ENCODE peak calls at places on chromosomes 13 and 19, in six cellular contexts. One of them, this sample, is unnamed.

GRCh38 chr19:40805258-40805868 is 6.4 kb downstream of the EGLN2 start:
- DNase-seq in activated CD4-positive, alpha-beta T cell treated with anti-CD3 and anti-CD28 coated beads, Interleukin-2, amount 50 U/mL, for 24 hours: no peak
- DNase-seq in DMS153: no peak
- DNase-seq in activated T-helper 1 cell treated with anti-CD3 and anti-CD28 coated beads, Interleukin-2, amount 50 U/mL, for 16 hours: no peak
- DNase-seq in T-helper 2 cell: no peak
- DNase-seq in stimulated activated CD4-positive, alpha-beta T cell treated with anti-CD3 and anti-CD28 coated beads, Interleukin-1b, Interleukin-23, amount 100 ng/mL, for 24 hours: no peak
- DNase-seq in this sample: no peak

GRCh38 chr13:86282450-86282849 is 483.2 kb upstream of the SLITRK6 start:
- DNase-seq in stimulated activated CD4-positive, alpha-beta T cell treated with anti-CD3 and anti-CD28 coated beads, Interleukin-1b, Interleukin-23, amount 100 ng/mL, for 24 hours: no peak
- DNase-seq in DMS153: no peak
- DNase-seq in T-helper 2 cell: no peak
- DNase-seq in activated CD4-positive, alpha-beta T cell treated with anti-CD3 and anti-CD28 coated beads, Interleukin-2, amount 50 U/mL, for 24 hours: no peak
- DNase-seq in activated T-helper 1 cell treated with anti-CD3 and anti-CD28 coated beads, Interleukin-2, amount 50 U/mL, for 16 hours: no peak
- DNase-seq in this sample: no peak

GRCh38 chr13:77898097-77898496 is 20.5 kb downstream of the EDNRB start:
- DNase-seq in DMS153: no peak
- DNase-seq in stimulated activated CD4-positive, alpha-beta T cell treated with anti-CD3 and anti-CD28 coated beads, Interleukin-1b, Interleukin-23, amount 100 ng/mL, for 24 hours: no peak
- DNase-seq in activated T-helper 1 cell treated with anti-CD3 and anti-CD28 coated beads, Interleukin-2, amount 50 U/mL, for 16 hours: no peak
- DNase-seq in T-helper 2 cell: no peak
- DNase-seq in activated CD4-positive, alpha-beta T cell treated with anti-CD3 and anti-CD28 coated beads, Interleukin-2, amount 50 U/mL, for 24 hours: no peak
- DNase-seq in this sample: no peak

GRCh38 chr13:114023716-114024602 is 50.1 kb upstream of the C13orf46 start:
- DNase-seq in DMS153: no peak
- DNase-seq in activated CD4-positive, alpha-beta T cell treated with anti-CD3 and anti-CD28 coated beads, Interleukin-2, amount 50 U/mL, for 24 hours: no peak
- DNase-seq in stimulated activated CD4-positive, alpha-beta T cell treated with anti-CD3 and anti-CD28 coated beads, Interleukin-1b, Interleukin-23, amount 100 ng/mL, for 24 hours: no peak
- DNase-seq in activated T-helper 1 cell treated with anti-CD3 and anti-CD28 coated beads, Interleukin-2, amount 50 U/mL, for 16 hours: no peak
- DNase-seq in T-helper 2 cell: no peak
- DNase-seq in this sample: no peak

GRCh38 chr13:43307921-43308433 is 284.6 kb downstream of the DNAJC15 start:
- DNase-seq in DMS153: peak; percentile 95
- DNase-seq in activated CD4-positive, alpha-beta T cell treated with anti-CD3 and anti-CD28 coated beads, Interleukin-2, amount 50 U/mL, for 24 hours: no peak
- DNase-seq in T-helper 2 cell: no peak
- DNase-seq in stimulated activated CD4-positive, alpha-beta T cell treated with anti-CD3 and anti-CD28 coated beads, Interleukin-1b, Interleukin-23, amount 100 ng/mL, for 24 hours: no peak
- DNase-seq in activated T-helper 1 cell treated with anti-CD3 and anti-CD28 coated beads, Interleukin-2, amount 50 U/mL, for 16 hours: no peak
- DNase-seq in this sample: peak; percentile 88

GRCh38 chr13:28047784-28048388 is 52.5 kb downstream of the FLT3 start:
- DNase-seq in activated T-helper 1 cell treated with anti-CD3 and anti-CD28 coated beads, Interleukin-2, amount 50 U/mL, for 16 hours: no peak
- DNase-seq in DMS153: no peak
- DNase-seq in activated CD4-positive, alpha-beta T cell treated with anti-CD3 and anti-CD28 coated beads, Interleukin-2, amount 50 U/mL, for 24 hours: no peak
- DNase-seq in T-helper 2 cell: no peak
- DNase-seq in stimulated activated CD4-positive, alpha-beta T cell treated with anti-CD3 and anti-CD28 coated beads, Interleukin-1b, Interleukin-23, amount 100 ng/mL, for 24 hours: no peak
- DNase-seq in this sample: no peak

GRCh38 chr19:4449022-4449825 is 8.4 kb downstream of the UBXN6 start:
- DNase-seq in DMS153: no peak
- DNase-seq in activated T-helper 1 cell treated with anti-CD3 and anti-CD28 coated beads, Interleukin-2, amount 50 U/mL, for 16 hours: no peak
- DNase-seq in stimulated activated CD4-positive, alpha-beta T cell treated with anti-CD3 and anti-CD28 coated beads, Interleukin-1b, Interleukin-23, amount 100 ng/mL, for 24 hours: no peak
- DNase-seq in activated CD4-positive, alpha-beta T cell treated with anti-CD3 and anti-CD28 coated beads, Interleukin-2, amount 50 U/mL, for 24 hours: no peak
- DNase-seq in T-helper 2 cell: no peak
- DNase-seq in this sample: peak; percentile 95

GRCh38 chr19:27909861-27910260 is 1303.1 kb downstream of the UQCRFS1 start:
- DNase-seq in activated T-helper 1 cell treated with anti-CD3 and anti-CD28 coated beads, Interleukin-2, amount 50 U/mL, for 16 hours: no peak
- DNase-seq in stimulated activated CD4-positive, alpha-beta T cell treated with anti-CD3 and anti-CD28 coated beads, Interleukin-1b, Interleukin-23, amount 100 ng/mL, for 24 hours: no peak
- DNase-seq in DMS153: no peak
- DNase-seq in T-helper 2 cell: no peak
- DNase-seq in activated CD4-positive, alpha-beta T cell treated with anti-CD3 and anti-CD28 coated beads, Interleukin-2, amount 50 U/mL, for 24 hours: no peak
- DNase-seq in this sample: no peak

GRCh38 chr13:50941146-50941545 is 31.6 kb downstream of the RNASEH2B start:
- DNase-seq in activated T-helper 1 cell treated with anti-CD3 and anti-CD28 coated beads, Interleukin-2, amount 50 U/mL, for 16 hours: no peak
- DNase-seq in stimulated activated CD4-positive, alpha-beta T cell treated with anti-CD3 and anti-CD28 coated beads, Interleukin-1b, Interleukin-23, amount 100 ng/mL, for 24 hours: no peak
- DNase-seq in activated CD4-positive, alpha-beta T cell treated with anti-CD3 and anti-CD28 coated beads, Interleukin-2, amount 50 U/mL, for 24 hours: no peak
- DNase-seq in DMS153: no peak
- DNase-seq in T-helper 2 cell: no peak
- DNase-seq in this sample: no peak

GRCh38 chr19:54850930-54851329 is 687 bp downstream of the KIR3DL2 start:
- DNase-seq in stimulated activated CD4-positive, alpha-beta T cell treated with anti-CD3 and anti-CD28 coated beads, Interleukin-1b, Interleukin-23, amount 100 ng/mL, for 24 hours: no peak
- DNase-seq in activated T-helper 1 cell treated with anti-CD3 and anti-CD28 coated beads, Interleukin-2, amount 50 U/mL, for 16 hours: no peak
- DNase-seq in activated CD4-positive, alpha-beta T cell treated with anti-CD3 and anti-CD28 coated beads, Interleukin-2, amount 50 U/mL, for 24 hours: no peak
- DNase-seq in DMS153: no peak
- DNase-seq in T-helper 2 cell: no peak
- DNase-seq in this sample: no peak

GRCh38 chr13:111212517-111212873 is 97.4 kb downstream of the ARHGEF7 start:
- DNase-seq in DMS153: no peak
- DNase-seq in activated T-helper 1 cell treated with anti-CD3 and anti-CD28 coated beads, Interleukin-2, amount 50 U/mL, for 16 hours: no peak
- DNase-seq in activated CD4-positive, alpha-beta T cell treated with anti-CD3 and anti-CD28 coated beads, Interleukin-2, amount 50 U/mL, for 24 hours: no peak
- DNase-seq in T-helper 2 cell: no peak
- DNase-seq in stimulated activated CD4-positive, alpha-beta T cell treated with anti-CD3 and anti-CD28 coated beads, Interleukin-1b, Interleukin-23, amount 100 ng/mL, for 24 hours: no peak
- DNase-seq in this sample: no peak

GRCh38 chr13:33796095-33796494 is 21.9 kb upstream of the RFC3 start:
- DNase-seq in T-helper 2 cell: no peak
- DNase-seq in stimulated activated CD4-positive, alpha-beta T cell treated with anti-CD3 and anti-CD28 coated beads, Interleukin-1b, Interleukin-23, amount 100 ng/mL, for 24 hours: no peak
- DNase-seq in DMS153: no peak
- DNase-seq in activated T-helper 1 cell treated with anti-CD3 and anti-CD28 coated beads, Interleukin-2, amount 50 U/mL, for 16 hours: no peak
- DNase-seq in activated CD4-positive, alpha-beta T cell treated with anti-CD3 and anti-CD28 coated beads, Interleukin-2, amount 50 U/mL, for 24 hours: no peak
- DNase-seq in this sample: no peak

GRCh38 chr19:49684251-49684982 is 5.0 kb upstream of the ADM5 start:
- DNase-seq in DMS153: no peak
- DNase-seq in activated CD4-positive, alpha-beta T cell treated with anti-CD3 and anti-CD28 coated beads, Interleukin-2, amount 50 U/mL, for 24 hours: no peak
- DNase-seq in stimulated activated CD4-positive, alpha-beta T cell treated with anti-CD3 and anti-CD28 coated beads, Interleukin-1b, Interleukin-23, amount 100 ng/mL, for 24 hours: no peak
- DNase-seq in activated T-helper 1 cell treated with anti-CD3 and anti-CD28 coated beads, Interleukin-2, amount 50 U/mL, for 16 hours: no peak
- DNase-seq in T-helper 2 cell: no peak
- DNase-seq in this sample: no peak

GRCh38 chr13:36432106-36432544 is at the start of gene CCNA1:
- DNase-seq in activated T-helper 1 cell treated with anti-CD3 and anti-CD28 coated beads, Interleukin-2, amount 50 U/mL, for 16 hours: no peak
- DNase-seq in DMS153: no peak
- DNase-seq in stimulated activated CD4-positive, alpha-beta T cell treated with anti-CD3 and anti-CD28 coated beads, Interleukin-1b, Interleukin-23, amount 100 ng/mL, for 24 hours: no peak
- DNase-seq in T-helper 2 cell: no peak
- DNase-seq in activated CD4-positive, alpha-beta T cell treated with anti-CD3 and anti-CD28 coated beads, Interleukin-2, amount 50 U/mL, for 24 hours: no peak
- DNase-seq in this sample: no peak

GRCh38 chr13:83895994-83896580 is 13.8 kb upstream of the SLITRK1 start:
- DNase-seq in stimulated activated CD4-positive, alpha-beta T cell treated with anti-CD3 and anti-CD28 coated beads, Interleukin-1b, Interleukin-23, amount 100 ng/mL, for 24 hours: no peak
- DNase-seq in activated CD4-positive, alpha-beta T cell treated with anti-CD3 and anti-CD28 coated beads, Interleukin-2, amount 50 U/mL, for 24 hours: no peak
- DNase-seq in DMS153: no peak
- DNase-seq in activated T-helper 1 cell treated with anti-CD3 and anti-CD28 coated beads, Interleukin-2, amount 50 U/mL, for 16 hours: no peak
- DNase-seq in T-helper 2 cell: no peak
- DNase-seq in this sample: no peak

GRCh38 chr19:38388310-38389100 is at the start of gene SPRED3:
- DNase-seq in T-helper 2 cell: no peak
- DNase-seq in stimulated activated CD4-positive, alpha-beta T cell treated with anti-CD3 and anti-CD28 coated beads, Interleukin-1b, Interleukin-23, amount 100 ng/mL, for 24 hours: no peak
- DNase-seq in activated T-helper 1 cell treated with anti-CD3 and anti-CD28 coated beads, Interleukin-2, amount 50 U/mL, for 16 hours: no peak
- DNase-seq in activated CD4-positive, alpha-beta T cell treated with anti-CD3 and anti-CD28 coated beads, Interleukin-2, amount 50 U/mL, for 24 hours: no peak
- DNase-seq in DMS153: peak; percentile 55
- DNase-seq in this sample: no peak

GRCh38 chr13:106799731-106800335 is 231.9 kb upstream of the ARGLU1 start:
- DNase-seq in stimulated activated CD4-positive, alpha-beta T cell treated with anti-CD3 and anti-CD28 coated beads, Interleukin-1b, Interleukin-23, amount 100 ng/mL, for 24 hours: no peak
- DNase-seq in activated T-helper 1 cell treated with anti-CD3 and anti-CD28 coated beads, Interleukin-2, amount 50 U/mL, for 16 hours: no peak
- DNase-seq in T-helper 2 cell: no peak
- DNase-seq in DMS153: no peak
- DNase-seq in activated CD4-positive, alpha-beta T cell treated with anti-CD3 and anti-CD28 coated beads, Interleukin-2, amount 50 U/mL, for 24 hours: no peak
- DNase-seq in this sample: no peak

GRCh38 chr19:5340637-5341447 is at the start of gene PTPRS:
- DNase-seq in DMS153: peak; percentile 60
- DNase-seq in activated CD4-positive, alpha-beta T cell treated with anti-CD3 and anti-CD28 coated beads, Interleukin-2, amount 50 U/mL, for 24 hours: peak; percentile 10
- DNase-seq in stimulated activated CD4-positive, alpha-beta T cell treated with anti-CD3 and anti-CD28 coated beads, Interleukin-1b, Interleukin-23, amount 100 ng/mL, for 24 hours: peak; percentile 48
- DNase-seq in T-helper 2 cell: peak; percentile 22
- DNase-seq in activated T-helper 1 cell treated with anti-CD3 and anti-CD28 coated beads, Interleukin-2, amount 50 U/mL, for 16 hours: peak; percentile 30
- DNase-seq in this sample: peak; percentile 57

This sample was measured in left lobe of liver.